ENCODE peak calls at places on chromosomes 1 and 21, in eight cellular contexts. I is transverse colon, O is uterus, W is neural progenitor cell, V is PC-3, M is CD14-positive monocyte, N is psoas muscle, L is lower lobe of right lung. A is an unnamed sample.

GRCh38 chr1:77060000-77060399 is 159.2 kb downstream of the PIGK start:
- DNase-seq in V (peak; percentile 20), O (no peak), N (no peak), W (peak; percentile 60), L (no peak), M (no peak), I (no peak), A (no peak)

GRCh38 chr1:91924146-91924545 is 25.1 kb upstream of the BRDT start:
- DNase-seq in I (no peak), L (no peak), N (no peak), V (peak; percentile 55), O (no peak), W (no peak), M (no peak), A (no peak)

GRCh38 chr1:158095737-158096335 is 84.9 kb upstream of the CD1D start:
- DNase-seq in M (no peak), W (peak; percentile 61), L (no peak), V (peak; percentile 38), N (no peak), O (no peak), I (peak; percentile 29), A (no peak)

GRCh38 chr1:2179283-2180013 is 15.1 kb downstream of the FAAP20 start:
- DNase-seq in W (no peak), O (no peak), M (no peak), L (no peak), V (no peak), I (no peak), N (no peak), A (no peak)

GRCh38 chr1:75643460-75643859 is 32.5 kb upstream of the SLC44A5 start:
- DNase-seq in M (no peak), V (peak; percentile 7), I (no peak), L (no peak), W (no peak), N (no peak), O (no peak), A (no peak)

GRCh38 chr21:45220106-45220505 is 67.6 kb downstream of the POFUT2 start:
- DNase-seq in M (no peak), N (no peak), W (no peak), I (no peak), L (no peak), O (no peak), V (no peak), A (no peak)

GRCh38 chr1:86582161-86582560 is 35.3 kb downstream of the CLCA4 start:
- DNase-seq in L (no peak), O (no peak), V (no peak), I (no peak), W (no peak), N (no peak), M (no peak), A (no peak)

GRCh38 chr1:183195146-183195571 is 9.1 kb downstream of the LAMC2 start:
- DNase-seq in L (no peak), W (no peak), N (no peak), O (no peak), I (peak; percentile 25), V (peak; percentile 38), M (no peak), A (no peak)

GRCh38 chr1:209040351-209040750 is 543.2 kb upstream of the CAMK1G start:
- DNase-seq in M (no peak), W (no peak), V (peak; percentile 78), L (no peak), O (no peak), N (no peak), I (no peak), A (no peak)

GRCh38 chr1:93585059-93585966 is 96.3 kb downstream of the BCAR3 start:
- DNase-seq in N (peak; percentile 85), L (peak; percentile 97), W (no peak), M (no peak), I (peak; percentile 97), O (peak; percentile 33), V (peak; percentile 92), A (no peak)

GRCh38 chr1:6321205-6321604 is 60.3 kb upstream of the GPR153 start:
- DNase-seq in L (no peak), I (no peak), W (no peak), V (no peak), M (no peak), N (no peak), O (no peak), A (no peak)

GRCh38 chr1:200628223-200628868 is 7.8 kb upstream of the KIF14 start:
- DNase-seq in M (no peak), N (no peak), L (no peak), V (no peak), O (no peak), W (no peak), I (peak; percentile 19), A (peak; percentile 19)

GRCh38 chr1:183417691-183418491 is at the start of gene NMNAT2:
- DNase-seq in O (no peak), M (no peak), N (peak; percentile 14), W (peak; percentile 78), V (peak; percentile 58), L (peak; percentile 50), I (no peak), A (no peak)

GRCh38 chr1:5490640-5491039 is 501.6 kb downstream of the NPHP4 start:
- DNase-seq in N (no peak), I (no peak), O (no peak), W (no peak), L (no peak), M (no peak), V (no peak), A (no peak)

GRCh38 chr1:225987491-225988316 is 11.4 kb downstream of the SDE2 start:
- DNase-seq in W (peak; percentile 35), O (no peak), V (peak; percentile 76), I (no peak), M (no peak), N (no peak), L (no peak), A (no peak)

GRCh38 chr1:70034403-70034802 is 171.0 kb downstream of the LRRC40 start:
- DNase-seq in M (no peak), V (peak; percentile 84), N (no peak), I (no peak), W (peak; percentile 74), O (no peak), L (no peak), A (no peak)
- TF ChIP-seq CTCF in M (no peak), V (peak; percentile 76), N (no peak), I (no peak), W (peak; percentile 42), O (no peak), L (no peak), A (no peak)

GRCh38 chr1:25027876-25028586 is 98.0 kb upstream of the RUNX3 start:
- DNase-seq in V (no peak), I (no peak), O (no peak), M (no peak), W (no peak), L (no peak), N (no peak), A (no peak)

GRCh38 chr1:25024631-25025350 is 94.7 kb upstream of the RUNX3 start:
- DNase-seq in O (no peak), M (no peak), W (no peak), N (no peak), L (no peak), I (no peak), V (no peak), A (no peak)

GRCh38 chr1:25028587-25028909 is 98.5 kb upstream of the RUNX3 start:
- DNase-seq in W (no peak), V (no peak), O (no peak), L (no peak), N (no peak), M (no peak), I (no peak), A (no peak)

GRCh38 chr1:25026304-25026703 is 96.2 kb upstream of the RUNX3 start:
- DNase-seq in N (no peak), M (no peak), W (no peak), V (no peak), O (no peak), L (no peak), I (no peak), A (no peak)

DNA sequence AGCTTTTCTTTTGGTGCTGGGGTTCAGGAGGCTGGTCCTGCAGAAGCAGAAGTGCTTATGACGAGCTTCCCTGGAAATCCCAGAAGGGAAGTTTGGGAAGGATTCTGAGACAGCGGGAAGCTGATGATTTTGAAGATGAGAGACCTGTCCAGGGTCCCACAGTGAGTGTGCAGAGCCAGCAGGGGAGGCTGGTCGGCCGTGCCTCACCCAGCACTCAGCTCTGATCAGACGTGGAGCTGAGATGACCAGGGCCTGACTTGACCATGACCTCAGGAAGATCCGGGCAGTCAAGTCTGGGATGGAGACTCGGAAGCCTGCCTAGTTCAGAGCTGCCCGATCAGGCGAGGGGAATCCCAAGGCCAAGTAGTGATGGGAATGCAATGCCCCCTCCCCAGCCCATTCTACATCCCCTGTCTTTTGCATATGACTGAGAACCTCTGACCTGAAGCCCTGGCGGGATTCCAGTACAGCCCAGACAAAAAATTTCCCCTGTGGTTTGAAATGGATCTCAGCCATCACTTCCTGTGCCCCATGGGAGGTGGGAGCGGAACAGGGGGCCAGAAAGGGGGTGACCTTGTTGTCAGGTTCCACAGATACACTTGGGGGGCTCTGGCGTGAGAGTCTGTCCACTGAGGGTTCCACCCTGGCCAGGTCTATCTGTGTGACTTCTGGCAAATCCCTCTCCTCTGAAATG is 96.8 kb upstream of the RUNX3 start:
- DNase-seq in W (no peak), V (no peak), N (no peak), I (no peak), M (no peak), O (no peak), L (no peak), A (no peak)
- TF ChIP-seq CTCF in W (no peak), V (no peak), N (no peak), I (no peak), M (no peak), O (no peak), L (no peak), A (no peak)

DNA sequence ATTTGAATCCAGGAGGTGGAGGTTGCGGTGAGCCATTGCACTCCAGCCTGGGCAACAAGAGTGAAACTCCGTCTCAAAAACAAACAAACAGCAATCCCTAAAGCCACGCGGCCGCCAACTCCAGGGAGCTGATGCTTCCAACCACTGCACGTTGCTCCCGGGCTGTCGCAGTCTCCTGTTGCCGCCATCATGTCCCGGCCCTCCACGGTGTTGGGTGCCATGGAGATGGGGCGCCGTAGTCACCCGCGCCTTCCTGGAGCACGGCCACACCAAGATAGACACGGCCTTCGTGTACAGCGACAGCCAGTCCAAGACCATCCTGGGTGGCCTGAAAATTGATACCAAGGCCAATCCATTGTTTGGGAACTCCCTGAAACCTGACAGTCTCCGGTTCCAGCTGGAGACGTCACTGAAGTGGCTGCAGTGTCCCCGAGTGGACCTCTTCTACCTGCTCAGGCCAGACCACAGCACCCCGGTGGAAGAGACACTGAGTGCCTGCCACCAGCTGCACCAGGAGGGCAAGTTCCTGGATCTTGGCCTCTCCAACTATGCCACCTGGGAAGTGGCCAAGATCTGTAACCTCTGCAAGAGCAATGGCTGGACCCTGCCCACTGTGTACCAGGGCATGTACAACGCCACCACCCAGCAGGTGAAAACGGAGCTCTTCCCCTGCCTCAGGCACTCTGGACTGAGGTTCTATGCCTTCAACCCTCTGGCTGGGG is 32.6 kb downstream of the SLC16A1 start:
- DNase-seq in N (no peak), W (no peak), M (no peak), V (no peak), L (no peak), I (no peak), O (no peak), A (no peak)
- TF ChIP-seq CTCF in N (no peak), W (no peak), M (no peak), V (no peak), L (no peak), I (no peak), O (no peak), A (no peak)

DNA sequence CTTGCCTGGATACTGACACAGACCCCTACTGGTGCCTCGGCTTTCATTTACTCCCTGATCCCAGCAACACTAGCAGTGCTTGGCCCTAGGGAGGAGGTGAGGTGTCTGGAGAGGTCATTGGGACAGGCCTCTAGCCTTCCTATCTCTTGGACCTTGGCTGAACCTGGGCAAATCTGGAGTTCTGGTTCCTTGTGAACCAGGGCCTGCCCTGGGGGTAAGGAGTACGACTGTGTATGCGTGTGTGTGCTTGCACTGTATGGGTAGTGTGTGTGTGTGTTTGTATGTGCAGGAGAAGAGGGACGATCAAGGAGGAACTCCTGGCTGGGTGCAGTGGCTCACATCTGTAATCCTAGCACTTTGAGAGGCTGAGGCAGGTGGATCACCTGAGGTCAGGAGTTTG is 252.7 kb upstream of the CSF3R start:
- DNase-seq in V (no peak), N (no peak), I (no peak), W (no peak), M (no peak), O (no peak), L (no peak), A (no peak)
- TF ChIP-seq CTCF in V (no peak), N (no peak), I (no peak), W (no peak), M (no peak), O (no peak), L (no peak), A (no peak)

A was measured in activated B cell treated with CpG ODN at 0.5 μM for 24 hours.